ENCODE peak calls at places on chromosomes 13 and 19, in five cellular contexts. T, M, N, S and O are unnamed samples.

GRCh38 chr13:38687246-38688229 is 661 bp downstream of the FREM2 start:
- DNase-seq in T (peak), M (no peak), N (no peak), S (peak), O (peak)

GRCh38 chr13:112978561-112979405 is 9.8 kb downstream of the MCF2L start:
- DNase-seq in T (peak), M (no peak), N (no peak), S (no peak), O (no peak)

GRCh38 chr13:108996430-108996829 is 367.0 kb downstream of the MYO16 start:
- DNase-seq in T (no peak), M (no peak), N (no peak), S (no peak), O (no peak)

GRCh38 chr13:104592127-104592526 is 1525.9 kb upstream of the SLC10A2 start:
- DNase-seq in T (no peak), M (no peak), N (no peak), S (no peak), O (no peak)

GRCh38 chr19:51417107-51417806 is at the start of gene SIGLEC10:
- DNase-seq in T (no peak), M (no peak), N (peak), S (no peak), O (no peak)

GRCh38 chr19:48135411-48135810 is 24.8 kb upstream of the PLA2G4C start:
- DNase-seq in T (peak), M (no peak), N (peak), S (peak), O (no peak)

GRCh38 chr19:45404557-45405434 is at the start of gene PPP1R13L:
- DNase-seq in T (peak), M (peak), N (peak), S (peak), O (peak)

GRCh38 chr13:62626771-62627170 is 1211.1 kb upstream of the PCDH20 start:
- DNase-seq in T (no peak), M (peak), N (no peak), S (peak), O (peak)

GRCh38 chr13:44212633-44213387 is 160.8 kb upstream of the SERP2 start:
- DNase-seq in T (no peak), M (no peak), N (no peak), S (no peak), O (no peak)

GRCh38 chr13:33744589-33745369 is 73.2 kb upstream of the RFC3 start:
- DNase-seq in T (no peak), M (no peak), N (no peak), S (no peak), O (no peak)

GRCh38 chr13:64529874-64530485 is 2700.2 kb downstream of the PCDH9 start:
- DNase-seq in T (peak), M (peak), N (peak), S (peak), O (peak)

GRCh38 chr13:46006688-46007452 is 45.7 kb downstream of the ZC3H13 start:
- DNase-seq in T (no peak), M (no peak), N (no peak), S (no peak), O (no peak)

GRCh38 chr13:53068841-53069520 is 40.4 kb downstream of the OLFM4 start:
- DNase-seq in T (peak), M (no peak), N (no peak), S (no peak), O (no peak)

GRCh38 chr19:39246951-39247669 is 1.5 kb downstream of the IFNL4 start:
- DNase-seq in T (no peak), M (no peak), N (peak), S (peak), O (no peak)

GRCh38 chr19:30788105-30788765 is 416.1 kb downstream of the ZNF536 start:
- DNase-seq in T (no peak), M (no peak), N (no peak), S (peak), O (no peak)

GRCh38 chr13:114116734-114117133 is 15.7 kb downstream of the RASA3 start:
- DNase-seq in T (no peak), M (no peak), N (no peak), S (no peak), O (no peak)

GRCh38 chr13:113631341-113632095 is 26.5 kb downstream of the ATP4B start:
- DNase-seq in T (no peak), M (no peak), N (no peak), S (no peak), O (no peak)

GRCh38 chr19:9906475-9907087 is 29.7 kb downstream of the OLFM2 start:
- DNase-seq in T (peak), M (no peak), N (no peak), S (no peak), O (no peak)

GRCh38 chr19:7748756-7749155 is 1.4 kb upstream of the CD209 start:
- DNase-seq in T (no peak), M (peak), N (no peak), S (peak), O (no peak)

GRCh38 chr19:30097746-30098280 is 155.8 kb downstream of the URI1 start:
- DNase-seq in T (no peak), M (no peak), N (no peak), S (no peak), O (no peak)

GRCh38 chr19:7366701-7367420 is 18.1 kb downstream of the ARHGEF18 start:
- DNase-seq in T (no peak), M (peak), N (peak), S (no peak), O (peak)

GRCh38 chr19:8973501-8974091 is 36.6 kb downstream of the MUC16 start:
- DNase-seq in T (no peak), M (no peak), N (peak), S (no peak), O (no peak)

GRCh38 chr19:29923653-29924052 is 18.4 kb upstream of the URI1 start:
- DNase-seq in T (no peak), M (no peak), N (no peak), S (no peak), O (no peak)

GRCh38 chr19:20051841-20052768 is 12.8 kb upstream of the ZNF682 start:
- DNase-seq in T (peak), M (peak), N (no peak), S (peak), O (no peak)

GRCh38 chr19:1150333-1151036 is 23.6 kb downstream of the SBNO2 start:
- DNase-seq in T (no peak), M (no peak), N (no peak), S (no peak), O (no peak)

GRCh38 chr13:43267916-43268315 is 244.5 kb downstream of the DNAJC15 start:
- DNase-seq in T (no peak), M (no peak), N (no peak), S (no peak), O (no peak)

GRCh38 chr19:2532252-2533071 is 56.5 kb downstream of the GADD45B start:
- DNase-seq in T (no peak), M (no peak), N (no peak), S (no peak), O (no peak)

GRCh38 chr19:45276284-45276687 is 25.2 kb downstream of the MARK4 start:
- DNase-seq in T (peak), M (peak), N (no peak), S (no peak), O (no peak)

GRCh38 chr13:78610381-78610883 is 7.1 kb upstream of the POU4F1 start:
- DNase-seq in T (no peak), M (no peak), N (no peak), S (no peak), O (no peak)

GRCh38 chr19:18795540-18795939 is 4.4 kb upstream of the COMP start:
- DNase-seq in T (peak), M (no peak), N (no peak), S (no peak), O (no peak)
- TF ChIP-seq CHD2 in T (no peak), M (no peak), N (no peak), S (no peak), O (no peak)

GRCh38 chr19:49788857-49789256 is 22.1 kb downstream of the AP2A1 start:
- DNase-seq in T (no peak), M (no peak), N (no peak), S (no peak), O (no peak)
- TF ChIP-seq CHD2 in T (no peak), M (no peak), N (no peak), S (no peak), O (no peak)

DNA sequence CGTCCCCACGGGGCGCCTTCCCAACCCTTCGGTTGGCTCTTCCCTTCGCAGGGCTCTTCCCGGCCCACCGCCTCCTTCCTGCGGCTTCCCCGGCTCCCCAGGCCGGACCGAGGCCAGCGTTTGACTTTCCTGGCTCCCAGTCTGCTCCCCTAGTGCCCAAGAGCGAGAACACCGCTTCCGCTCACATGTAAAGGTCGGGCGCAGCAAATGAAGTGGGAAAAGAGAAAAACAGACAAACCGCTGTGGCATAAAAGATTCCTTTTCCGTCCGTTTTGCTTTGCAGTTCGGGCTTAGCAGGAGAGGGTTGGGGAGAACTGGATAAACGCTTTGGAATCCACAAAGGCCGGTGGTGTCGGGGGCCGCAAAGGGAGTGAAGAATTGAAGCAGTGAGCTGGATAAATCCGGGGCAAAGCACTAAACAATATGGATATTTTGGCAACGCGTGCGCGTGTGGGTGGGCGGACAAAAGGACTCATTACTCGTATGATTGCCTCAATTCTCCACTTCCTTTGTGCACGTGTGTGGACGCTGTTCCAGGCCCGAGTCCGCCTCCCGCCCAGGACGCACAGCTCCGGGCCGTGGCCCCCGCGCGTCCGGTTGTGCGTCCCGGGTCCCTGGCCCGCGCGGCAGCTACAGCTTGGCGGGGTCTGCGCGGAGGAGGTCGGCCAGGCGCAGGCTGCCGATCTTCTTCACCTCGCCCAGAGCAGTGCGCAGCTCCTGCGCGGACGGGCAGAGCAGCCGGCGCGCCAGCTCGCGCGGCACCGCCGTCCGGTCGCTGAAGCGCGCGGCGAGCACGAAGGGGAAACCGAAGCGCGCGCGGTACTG is 8.6 kb upstream of the CDX2 start:
- DNase-seq in T (no peak), M (no peak), N (no peak), S (peak), O (no peak)
- TF ChIP-seq CHD2 in T (no peak), M (no peak), N (no peak), S (no peak), O (no peak)

DNA sequence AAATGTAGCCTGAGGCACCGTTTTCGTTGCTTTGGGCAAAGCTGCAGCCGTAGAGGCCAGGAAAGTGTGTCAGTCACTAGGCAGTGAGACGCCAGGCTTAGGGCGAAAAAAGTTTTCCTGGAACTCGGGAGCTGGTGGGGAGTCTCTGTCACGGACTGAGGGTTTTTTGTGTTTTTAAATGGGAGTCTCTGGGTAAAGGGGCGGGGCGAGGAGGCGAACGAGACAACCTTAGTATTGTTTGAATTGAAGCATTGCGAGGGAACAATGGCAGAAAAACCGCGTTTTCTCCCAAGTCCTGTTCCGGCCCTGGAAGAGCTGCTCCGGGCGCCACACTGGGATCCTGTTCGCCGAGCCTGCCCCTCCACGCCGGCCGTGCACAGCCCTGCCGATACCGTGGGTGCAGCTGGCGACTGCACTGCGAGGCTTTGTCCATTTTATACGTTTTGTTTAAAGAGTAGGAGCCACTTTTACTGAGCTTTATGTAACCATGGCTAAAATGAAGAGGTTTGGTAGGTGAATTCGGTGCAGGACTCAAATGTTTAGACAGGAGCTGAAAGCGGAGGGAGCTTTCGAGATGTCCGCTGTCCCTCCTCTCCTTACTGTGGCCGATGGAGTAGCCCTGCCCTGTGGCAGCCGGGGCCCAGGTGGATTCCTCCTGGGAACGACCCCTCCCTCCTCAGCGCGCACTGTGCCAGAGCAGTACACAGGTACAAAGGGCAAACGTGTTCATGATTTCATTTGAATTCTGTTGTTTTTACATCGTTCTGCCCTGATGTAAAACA is 1.5 kb downstream of the COL4A2 start:
- DNase-seq in T (peak), M (no peak), N (no peak), S (peak), O (no peak)
- TF ChIP-seq CHD2 in T (no peak), M (no peak), N (no peak), S (no peak), O (no peak)

DNA sequence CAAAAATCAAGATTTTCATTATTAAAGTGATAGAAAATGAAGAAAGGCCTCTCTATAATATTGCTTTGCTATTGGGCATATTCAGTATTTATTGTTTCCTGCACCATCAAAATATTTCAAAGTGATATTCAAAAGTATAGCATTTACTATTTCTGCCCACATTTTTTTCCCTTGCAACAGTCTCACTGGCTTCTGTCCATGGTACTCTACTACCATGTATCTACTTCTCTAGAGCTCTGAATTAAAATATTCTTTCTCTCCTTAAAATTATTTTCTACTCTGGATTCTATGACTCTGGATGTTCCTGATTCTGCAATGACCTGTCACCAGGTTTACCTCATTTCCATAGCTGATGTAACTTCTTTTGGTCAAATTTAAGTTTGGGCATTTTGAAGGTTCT is 1508.3 kb upstream of the PRR20A start:
- DNase-seq in T (no peak), M (no peak), N (no peak), S (no peak), O (no peak)
- TF ChIP-seq CHD2 in T (no peak), M (no peak), N (no peak), S (no peak), O (no peak)

GRCh38 chr13:51772781-51773180 is 31.2 kb downstream of the DHRS12 start:
- DNase-seq in T (no peak), M (no peak), N (no peak), S (no peak), O (no peak)
- TF ChIP-seq CHD2 in T (no peak), M (no peak), N (no peak), S (no peak), O (no peak)